ENCODE peak calls at places on chromosome 19, in seven cellular contexts. F, G, B, T, M, U and A are unnamed samples.

GRCh38 chr19:8316351-8317125 is 4.6 kb downstream of the NDUFA7 start:
- DNase-seq in F (no peak), G (no peak), B (no peak), T (no peak), M (no peak), U (no peak), A (no peak)

GRCh38 chr19:42115219-42115618 is 17.0 kb downstream of the POU2F2 start:
- DNase-seq in F (no peak), G (no peak), B (no peak), T (no peak), M (no peak), U (no peak), A (no peak)

GRCh38 chr19:50555447-50556235 is 12.6 kb downstream of the LRRC4B start:
- DNase-seq in F (no peak), G (no peak), B (no peak), T (no peak), M (no peak), U (no peak), A (no peak)

GRCh38 chr19:38033658-38034150 is 126.7 kb downstream of the SIPA1L3 start:
- DNase-seq in F (no peak), G (no peak), B (no peak), T (no peak), M (no peak), U (no peak), A (no peak)

GRCh38 chr19:52670046-52670445 is 31.9 kb upstream of the ZNF83 start:
- DNase-seq in F (no peak), G (no peak), B (no peak), T (no peak), M (no peak), U (no peak), A (no peak)

GRCh38 chr19:35116085-35116801 is 620 bp downstream of the FXYD3 start:
- DNase-seq in F (no peak), G (no peak), B (no peak), T (no peak), M (no peak), U (no peak), A (peak; percentile 13)

GRCh38 chr19:28400953-28401671 is 811.8 kb downstream of the UQCRFS1 start:
- DNase-seq in F (no peak), G (no peak), B (no peak), T (no peak), M (no peak), U (no peak), A (peak; percentile 57)

GRCh38 chr19:30373593-30373992 is 1.4 kb downstream of the ZNF536 start:
- DNase-seq in F (no peak), G (no peak), B (no peak), T (no peak), M (no peak), U (no peak), A (no peak)

GRCh38 chr19:3683405-3683865 is 16.8 kb downstream of the PIP5K1C start:
- DNase-seq in F (no peak), G (no peak), B (no peak), T (no peak), M (peak; percentile 84), U (no peak), A (no peak)

GRCh38 chr19:3548594-3548993 is 8.8 kb downstream of the MFSD12 start:
- DNase-seq in F (no peak), G (no peak), B (no peak), T (no peak), M (no peak), U (no peak), A (no peak)

GRCh38 chr19:15532779-15533521 is 24.6 kb downstream of the CYP4F22 start:
- DNase-seq in F (no peak), G (no peak), B (no peak), T (no peak), M (no peak), U (no peak), A (no peak)

GRCh38 chr19:36060430-36060829 is 5.7 kb downstream of the WDR62 start:
- DNase-seq in F (no peak), G (no peak), B (no peak), T (no peak), M (no peak), U (no peak), A (no peak)

GRCh38 chr19:49746206-49746958 is 16.7 kb downstream of the TSKS start:
- DNase-seq in F (no peak), G (peak; percentile 68), B (no peak), T (peak; percentile 21), M (no peak), U (peak; percentile 19), A (no peak)

GRCh38 chr19:18756896-18757295 is 34.2 kb downstream of the COMP start:
- DNase-seq in F (no peak), G (no peak), B (no peak), T (no peak), M (no peak), U (no peak), A (peak; percentile 85)

GRCh38 chr19:47107953-47108746 is 5.4 kb downstream of the ZC3H4 start:
- DNase-seq in F (no peak), G (no peak), B (no peak), T (no peak), M (no peak), U (no peak), A (no peak)

GRCh38 chr19:38371081-38371480 is 3.3 kb upstream of the PSMD8 start:
- DNase-seq in F (no peak), G (no peak), B (no peak), T (no peak), M (no peak), U (no peak), A (no peak)

GRCh38 chr19:54492568-54492967 is 10.1 kb upstream of the LAIR2 start:
- DNase-seq in F (no peak), G (no peak), B (no peak), T (no peak), M (no peak), U (no peak), A (no peak)

GRCh38 chr19:34475026-34475974 is 6.3 kb upstream of the WTIP start:
- DNase-seq in F (no peak), G (no peak), B (no peak), T (no peak), M (no peak), U (no peak), A (no peak)

GRCh38 chr19:55369651-55370304 is 485 bp downstream of the IL11 start:
- DNase-seq in F (no peak), G (no peak), B (no peak), T (no peak), M (no peak), U (no peak), A (no peak)

GRCh38 chr19:17260842-17261325 is 3.7 kb downstream of the USHBP1 start:
- DNase-seq in F (no peak), G (peak; percentile 90), B (peak; percentile 55), T (peak; percentile 77), M (no peak), U (peak; percentile 93), A (peak; percentile 74)

GRCh38 chr19:45798995-45799517 is 6.4 kb upstream of the DMWD start:
- DNase-seq in F (no peak), G (peak; percentile 65), B (peak; percentile 55), T (peak; percentile 19), M (peak; percentile 32), U (peak; percentile 41), A (peak; percentile 60)

GRCh38 chr19:16594681-16595091 is 22.5 kb upstream of the SLC35E1 start:
- DNase-seq in F (no peak), G (no peak), B (no peak), T (no peak), M (no peak), U (no peak), A (no peak)

GRCh38 chr19:5292843-5293606 is 47.6 kb downstream of the PTPRS start:
- DNase-seq in F (peak; percentile 17), G (no peak), B (peak; percentile 42), T (no peak), M (peak; percentile 18), U (peak; percentile 34), A (peak; percentile 78)

GRCh38 chr19:19103167-19103566 is 35.1 kb downstream of the TMEM161A start:
- DNase-seq in F (no peak), G (no peak), B (no peak), T (no peak), M (no peak), U (no peak), A (no peak)

GRCh38 chr19:32373614-32374295 is 28.3 kb downstream of the ZNF507 start:
- DNase-seq in F (peak; percentile 15), G (no peak), B (peak; percentile 5), T (no peak), M (peak; percentile 99), U (no peak), A (peak; percentile 93)

GRCh38 chr19:3049089-3049488 is 13.2 kb downstream of the TLE5 start:
- DNase-seq in F (no peak), G (no peak), B (no peak), T (no peak), M (no peak), U (no peak), A (no peak)

GRCh38 chr19:3606690-3607289 is at the start of gene TBXA2R:
- DNase-seq in F (peak; percentile 52), G (peak; percentile 64), B (no peak), T (no peak), M (no peak), U (peak; percentile 42), A (peak; percentile 53)

GRCh38 chr19:47210689-47211316 is 20.2 kb downstream of the BBC3 start:
- DNase-seq in F (peak; percentile 70), G (peak; percentile 77), B (peak; percentile 28), T (peak; percentile 68), M (peak; percentile 45), U (peak; percentile 81), A (peak; percentile 39)

GRCh38 chr19:1474765-1475351 is 4.2 kb downstream of the C19orf25 start:
- DNase-seq in F (no peak), G (no peak), B (no peak), T (no peak), M (no peak), U (no peak), A (no peak)

GRCh38 chr19:55384576-55385235 is 614 bp upstream of the TMEM238 start:
- DNase-seq in F (no peak), G (peak; percentile 44), B (peak; percentile 83), T (no peak), M (no peak), U (no peak), A (peak; percentile 60)